ENCODE peak calls at places on chromosomes 13 and 19, in ten cellular contexts. R is choroid plexus epithelial cell, V is lower lobe of right lung, L is heart left ventricle, Q is endodermal cell, U is AG04450, Y is AG10803, M is psoas muscle, H is heart right ventricle, P is GM23338. S is an unnamed sample.

GRCh38 chr19:310781-311496 is 19.7 kb upstream of the PLPP2 start:
- DNase-seq in Y (no peak), L (no peak), M (no peak), Q (no peak), V (no peak), H (no peak), P (no peak), R (no peak), U (no peak), S (peak; percentile 86)

GRCh38 chr13:32042567-32042966 is 11.0 kb downstream of the FRY start:
- DNase-seq in Q (no peak), Y (no peak), L (no peak), P (no peak), M (no peak), H (no peak), R (no peak), V (no peak), U (no peak), S (no peak)

GRCh38 chr19:51259348-51260245 is 8.7 kb downstream of the SIGLECL1 start:
- DNase-seq in M (no peak), P (peak; percentile 72), Y (peak; percentile 26), H (no peak), V (no peak), U (no peak), L (no peak), Q (peak; percentile 85), R (peak; percentile 67), S (no peak)

GRCh38 chr13:30375436-30375835 is 46.9 kb upstream of the UBE2L5 start:
- DNase-seq in M (no peak), H (no peak), L (no peak), U (no peak), V (no peak), P (no peak), R (no peak), Y (no peak), Q (no peak), S (no peak)

GRCh38 chr13:67147257-67148218 is 82.6 kb downstream of the PCDH9 start:
- DNase-seq in V (no peak), P (peak; percentile 27), H (no peak), U (peak; percentile 24), R (peak; percentile 79), Q (no peak), L (no peak), Y (peak; percentile 58), M (no peak), S (no peak)

GRCh38 chr13:69459346-69459745 is 648.3 kb upstream of the ATXN8OS start:
- DNase-seq in V (no peak), H (no peak), M (no peak), P (no peak), Y (no peak), U (no peak), Q (no peak), R (no peak), L (no peak), S (no peak)

GRCh38 chr19:55620951-55621672 is 3.3 kb downstream of the ZNF784 start:
- DNase-seq in L (no peak), P (no peak), Q (no peak), V (no peak), U (no peak), Y (no peak), M (peak; percentile 76), H (no peak), R (no peak), S (no peak)

GRCh38 chr19:10784257-10784656 is 51.8 kb downstream of the TMED1 start:
- DNase-seq in V (peak; percentile 68), R (no peak), L (peak; percentile 75), M (no peak), Y (no peak), P (no peak), H (peak; percentile 33), Q (no peak), U (no peak), S (no peak)

GRCh38 chr19:13149628-13150186 is 468 bp downstream of the STX10 start:
- DNase-seq in Q (peak; percentile 81), H (peak; percentile 58), L (peak; percentile 71), V (peak; percentile 87), P (peak; percentile 76), R (peak; percentile 51), U (no peak), M (peak; percentile 73), Y (peak; percentile 34), S (no peak)

GRCh38 chr13:100809856-100810255 is 135.3 kb upstream of the TMTC4 start:
- DNase-seq in V (no peak), Y (no peak), H (no peak), M (no peak), Q (no peak), L (no peak), R (no peak), U (no peak), P (no peak), S (no peak)

GRCh38 chr13:105047676-105048295 is 1487.7 kb downstream of the EFNB2 start:
- DNase-seq in M (no peak), V (no peak), L (no peak), H (no peak), Y (no peak), P (no peak), R (peak; percentile 11), U (no peak), Q (no peak), S (no peak)

GRCh38 chr13:101289764-101290163 is 126.5 kb downstream of the NALCN start:
- DNase-seq in Y (peak; percentile 50), H (no peak), V (no peak), M (no peak), L (peak; percentile 36), Q (peak; percentile 80), P (peak; percentile 89), R (peak; percentile 90), U (peak; percentile 13), S (no peak)

GRCh38 chr13:87274209-87274819 is 396.9 kb upstream of the SLITRK5 start:
- DNase-seq in R (peak; percentile 80), M (no peak), Q (peak; percentile 82), H (no peak), P (peak; percentile 89), L (no peak), Y (peak; percentile 30), U (peak; percentile 10), V (no peak), S (no peak)

GRCh38 chr19:56071151-56071550 is 49.9 kb downstream of the ZNF787 start:
- DNase-seq in L (no peak), H (no peak), U (no peak), Y (no peak), Q (peak; percentile 67), P (peak; percentile 63), R (no peak), M (no peak), V (no peak), S (peak; percentile 34)

DNA sequence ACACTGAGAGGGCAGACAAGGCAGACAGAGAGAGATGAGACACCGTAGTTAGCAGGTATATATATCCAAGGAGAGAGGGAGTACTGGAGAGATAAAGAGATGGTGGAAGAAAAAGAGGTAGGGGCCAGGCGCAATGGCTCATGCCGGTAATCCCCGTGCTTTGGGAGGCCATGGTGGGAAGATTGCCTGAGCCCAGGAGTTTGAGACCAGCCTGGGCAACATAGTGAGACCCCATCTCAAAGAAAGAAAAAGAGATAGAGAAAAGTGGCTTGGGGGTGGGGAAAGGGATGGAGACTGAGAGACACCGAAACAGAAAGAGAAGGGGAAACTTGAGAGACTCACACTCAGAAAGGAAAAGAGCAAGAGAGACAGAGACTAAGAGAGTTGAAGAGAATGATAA is 2.5 kb downstream of the RAB4B start:
- DNase-seq in H (no peak), P (no peak), U (no peak), M (no peak), Q (no peak), V (no peak), L (no peak), R (no peak), Y (no peak), S (no peak)
- TF ChIP-seq CTCF in H (no peak), P (no peak), U (no peak), M (no peak), Q (no peak), V (no peak), L (no peak), R (no peak), Y (no peak), S (no peak)

DNA sequence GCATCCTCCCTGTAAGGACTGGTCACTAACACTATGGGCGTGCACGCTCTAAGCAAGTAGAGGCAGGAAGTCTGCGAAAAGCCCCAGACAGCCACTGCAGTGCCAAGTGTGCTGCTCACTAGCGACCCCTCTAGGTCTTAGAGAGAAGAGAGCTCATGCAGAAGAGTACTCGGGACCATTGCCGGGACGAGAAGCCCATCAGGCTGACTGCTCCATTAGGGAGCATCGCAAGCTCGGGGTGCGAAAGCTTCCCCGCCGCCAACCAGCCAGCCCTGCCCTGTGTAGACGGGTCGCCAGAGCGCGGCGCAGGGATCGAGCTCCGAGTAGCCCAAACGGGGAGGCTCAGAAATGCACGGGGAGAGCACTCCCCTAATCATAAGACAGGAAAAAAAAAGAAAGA is 16.6 kb downstream of the POU4F1 start:
- DNase-seq in Y (no peak), P (peak; percentile 96), U (no peak), L (no peak), Q (peak; percentile 92), M (no peak), H (no peak), R (no peak), V (no peak), S (no peak)
- TF ChIP-seq CTCF in Y (peak; percentile 12), P (peak; percentile 94), U (peak; percentile 23), L (no peak), Q (peak; percentile 94), M (no peak), H (no peak), R (peak; percentile 28), V (no peak), S (peak; percentile 38)

DNA sequence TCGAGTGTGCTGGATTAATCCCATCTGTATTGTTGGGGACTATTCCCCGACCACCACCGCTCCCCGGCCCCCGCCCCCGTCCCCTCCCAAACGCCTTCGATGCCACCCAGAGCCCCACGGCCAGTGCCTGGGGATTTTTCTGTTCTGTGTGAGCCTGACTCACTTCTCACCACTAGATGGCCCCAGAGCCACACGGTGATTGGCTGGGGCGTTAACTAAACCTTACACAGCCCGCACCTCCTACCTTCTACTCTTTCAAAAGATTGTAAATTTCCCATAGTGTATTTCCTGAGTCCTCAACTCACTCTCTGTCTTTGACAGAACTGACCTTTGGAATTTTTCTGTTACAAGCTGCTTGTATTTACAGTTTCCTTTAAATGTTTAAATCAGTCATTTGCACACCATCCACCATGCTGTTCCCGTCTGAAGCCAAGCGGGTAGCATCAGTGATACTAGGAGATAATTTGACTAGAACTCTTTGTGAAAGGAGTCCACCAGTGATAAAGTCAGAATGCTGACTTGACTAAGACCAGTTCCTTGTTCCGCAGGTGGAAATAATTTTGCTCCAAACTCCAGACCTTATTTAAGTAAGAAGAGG is 61.4 kb downstream of the RFX2 start:
- DNase-seq in Y (peak; percentile 68), Q (peak; percentile 90), H (peak; percentile 74), P (peak; percentile 91), L (peak; percentile 83), R (peak; percentile 79), V (peak; percentile 85), M (peak; percentile 84), U (no peak), S (peak; percentile 33)
- TF ChIP-seq CTCF in Y (peak; percentile 88), Q (peak; percentile 85), H (peak; percentile 81), P (peak; percentile 95), L (peak; percentile 91), R (peak; percentile 90), V (peak; percentile 87), M (peak; percentile 88), U (peak; percentile 95), S (peak; percentile 87)

DNA sequence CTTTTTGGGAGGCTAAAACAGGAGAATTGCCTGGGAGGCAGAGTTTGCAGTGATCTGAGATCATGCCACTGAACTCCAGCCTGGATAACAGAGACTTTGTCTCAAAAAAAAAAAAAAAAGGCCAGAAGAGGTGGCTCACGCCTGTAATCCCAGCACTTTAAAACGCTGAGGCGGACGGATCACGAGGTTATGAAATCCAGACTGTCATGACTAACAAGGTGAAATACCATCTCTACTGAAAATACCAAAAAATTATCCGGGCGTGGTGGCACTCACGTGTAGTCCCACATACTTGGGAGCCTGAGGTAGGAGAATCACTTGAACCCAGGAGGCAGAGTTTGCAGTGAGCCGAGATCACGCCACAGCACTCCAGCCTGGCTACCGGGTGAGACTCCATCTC is 39.9 kb downstream of the ZNF611 start:
- DNase-seq in H (no peak), L (no peak), Q (no peak), Y (no peak), M (no peak), R (no peak), U (no peak), P (no peak), V (no peak), S (no peak)
- TF ChIP-seq CTCF in H (no peak), L (no peak), Q (no peak), Y (no peak), M (no peak), R (no peak), U (no peak), P (no peak), V (no peak), S (no peak)

S was measured in chondrocyte.